ENCODE peak calls at places on chromosomes 12 and 14, in seven cellular contexts. V, Y, M, O, P, W and E are unnamed samples.

GRCh38 chr14:48814562-48814961 is 771.6 kb downstream of the RPS29 start:
- DNase-seq in V (no peak), Y (no peak), M (no peak), O (no peak), P (no peak), W (no peak), E (no peak)

GRCh38 chr14:99415496-99416281 is 65.0 kb downstream of the SETD3 start:
- DNase-seq in V (peak), Y (peak), M (peak), O (peak), P (no peak), W (peak), E (no peak)

GRCh38 chr12:124938606-124939427 is 24.4 kb upstream of the UBC start:
- DNase-seq in V (no peak), Y (peak), M (peak), O (no peak), P (no peak), W (peak), E (peak)

GRCh38 chr12:4265280-4265679 is 8.3 kb upstream of the CCND2 start:
- DNase-seq in V (no peak), Y (peak), M (no peak), O (no peak), P (no peak), W (no peak), E (no peak)

GRCh38 chr14:58752782-58753181 is 115.0 kb downstream of the DACT1 start:
- DNase-seq in V (no peak), Y (peak), M (no peak), O (no peak), P (peak), W (no peak), E (peak)

GRCh38 chr14:95480887-95481226 is 35.6 kb downstream of the SYNE3 start:
- DNase-seq in V (no peak), Y (no peak), M (no peak), O (no peak), P (no peak), W (no peak), E (no peak)

GRCh38 chr12:112944028-112944690 is 5.9 kb downstream of the OAS3 start:
- DNase-seq in V (no peak), Y (no peak), M (no peak), O (no peak), P (no peak), W (no peak), E (no peak)

GRCh38 chr12:103635419-103635818 is 48.3 kb downstream of the STAB2 start:
- DNase-seq in V (no peak), Y (no peak), M (no peak), O (no peak), P (no peak), W (no peak), E (no peak)

GRCh38 chr14:29220077-29220476 is 453.5 kb downstream of the FOXG1 start:
- DNase-seq in V (peak), Y (no peak), M (no peak), O (no peak), P (no peak), W (no peak), E (no peak)

GRCh38 chr12:81819991-81820633 is 61.0 kb upstream of the PPFIA2 start:
- DNase-seq in V (no peak), Y (peak), M (no peak), O (no peak), P (no peak), W (no peak), E (no peak)

GRCh38 chr14:49972199-49972671 is 79.4 kb downstream of the ARF6 start:
- DNase-seq in V (peak), Y (peak), M (no peak), O (no peak), P (peak), W (no peak), E (no peak)

GRCh38 chr12:42648061-42648460 is 58.5 kb upstream of the PRICKLE1 start:
- DNase-seq in V (no peak), Y (peak), M (no peak), O (no peak), P (no peak), W (no peak), E (no peak)

GRCh38 chr14:95690815-95691214 is 4.6 kb downstream of the TCL1B start:
- DNase-seq in V (no peak), Y (no peak), M (no peak), O (no peak), P (no peak), W (no peak), E (no peak)

GRCh38 chr14:52996493-52996892 is 45.6 kb upstream of the FERMT2 start:
- DNase-seq in V (no peak), Y (no peak), M (no peak), O (no peak), P (no peak), W (no peak), E (no peak)

GRCh38 chr12:31773223-31773750 is 44.5 kb upstream of the AMN1 start:
- DNase-seq in V (peak), Y (peak), M (no peak), O (no peak), P (no peak), W (no peak), E (no peak)

GRCh38 chr12:21618566-21618965 is 13.9 kb upstream of the GYS2 start:
- DNase-seq in V (no peak), Y (no peak), M (peak), O (no peak), P (no peak), W (no peak), E (no peak)

GRCh38 chr12:122850695-122851350 is 15.6 kb downstream of the HIP1R start:
- DNase-seq in V (no peak), Y (peak), M (no peak), O (no peak), P (no peak), W (no peak), E (peak)